ENCODE peak calls at places on chromosomes 16 and 17, in seven cellular contexts. G is uterus, X is dorsolateral prefrontal cortex, F is cardiac fibroblast, W is GM23338, N is adrenal gland, V is kidney epithelial cell. Z is an unnamed sample.

GRCh38 chr17:48543854-48544355 is 1.0 kb downstream of the HOXB2 start:
- DNase-seq in N (no peak), G (no peak), V (no peak), X (no peak), F (no peak), W (no peak), Z (no peak)

GRCh38 chr17:35286120-35286781 is 43.4 kb downstream of the SLFN5 start:
- DNase-seq in W (peak), F (peak), X (no peak), G (no peak), N (no peak), V (no peak), Z (no peak)

GRCh38 chr17:8004899-8005298 is 2.5 kb downstream of the GUCY2D start:
- DNase-seq in N (no peak), W (no peak), G (no peak), V (no peak), F (peak), X (no peak), Z (no peak)

GRCh38 chr16:86201746-86202145 is 302.8 kb downstream of the IRF8 start:
- DNase-seq in F (no peak), W (no peak), X (no peak), V (no peak), N (no peak), G (no peak), Z (no peak)

GRCh38 chr17:61007980-61008379 is 330.3 kb downstream of the BCAS3 start:
- DNase-seq in W (peak), F (peak), N (peak), G (no peak), V (no peak), X (no peak), Z (no peak)

GRCh38 chr17:73293480-73293911 is 18.3 kb downstream of the CDC42EP4 start:
- DNase-seq in N (peak), W (no peak), V (peak), F (peak), G (peak), X (no peak), Z (peak)

GRCh38 chr16:51164574-51164973 is 13.5 kb upstream of the SALL1 start:
- DNase-seq in X (no peak), F (no peak), N (no peak), W (no peak), G (no peak), V (no peak), Z (no peak)

GRCh38 chr17:59466943-59467801 is 98.2 kb upstream of the DHX40 start:
- DNase-seq in W (no peak), X (no peak), V (no peak), F (no peak), N (no peak), G (no peak), Z (no peak)

GRCh38 chr17:73343168-73343634 is 31.4 kb upstream of the CDC42EP4 start:
- DNase-seq in F (peak), G (peak), N (peak), X (peak), W (peak), V (no peak), Z (no peak)

GRCh38 chr16:471353-472198 is 46.1 kb downstream of the RAB11FIP3 start:
- DNase-seq in G (no peak), N (no peak), V (peak), X (peak), F (no peak), W (peak), Z (no peak)

GRCh38 chr16:48105976-48106375 is 49.8 kb downstream of the ABCC12 start:
- DNase-seq in F (no peak), X (no peak), V (no peak), W (no peak), G (no peak), N (no peak), Z (no peak)
- H3K4me3 ChIP-seq in F (no peak), X (no peak), V (no peak), W (no peak), G (no peak), N (no peak), Z (no peak)

GRCh38 chr17:82350182-82351030 is 8.6 kb upstream of the TEX19 start:
- DNase-seq in N (no peak), G (no peak), F (no peak), W (peak), X (no peak), V (no peak), Z (no peak)
- TF ChIP-seq CTCF in N (no peak), G (no peak), F (no peak), W (peak), X (no peak), V (no peak), Z (no peak)

GRCh38 chr17:47201168-47201567 is 8.0 kb upstream of the MYL4 start:
- DNase-seq in X (no peak), G (no peak), N (no peak), F (no peak), W (no peak), V (peak), Z (no peak)

GRCh38 chr17:47205419-47205963 is 3.7 kb upstream of the MYL4 start:
- DNase-seq in G (no peak), N (peak), V (peak), X (no peak), W (peak), F (peak), Z (no peak)

GRCh38 chr17:47203984-47204721 is 5.0 kb upstream of the MYL4 start:
- DNase-seq in G (no peak), X (no peak), V (no peak), W (no peak), N (no peak), F (peak), Z (no peak)

GRCh38 chr17:47207143-47208067 is 1.7 kb upstream of the MYL4 start:
- DNase-seq in V (no peak), G (no peak), X (no peak), W (no peak), F (no peak), N (no peak), Z (no peak)

DNA sequence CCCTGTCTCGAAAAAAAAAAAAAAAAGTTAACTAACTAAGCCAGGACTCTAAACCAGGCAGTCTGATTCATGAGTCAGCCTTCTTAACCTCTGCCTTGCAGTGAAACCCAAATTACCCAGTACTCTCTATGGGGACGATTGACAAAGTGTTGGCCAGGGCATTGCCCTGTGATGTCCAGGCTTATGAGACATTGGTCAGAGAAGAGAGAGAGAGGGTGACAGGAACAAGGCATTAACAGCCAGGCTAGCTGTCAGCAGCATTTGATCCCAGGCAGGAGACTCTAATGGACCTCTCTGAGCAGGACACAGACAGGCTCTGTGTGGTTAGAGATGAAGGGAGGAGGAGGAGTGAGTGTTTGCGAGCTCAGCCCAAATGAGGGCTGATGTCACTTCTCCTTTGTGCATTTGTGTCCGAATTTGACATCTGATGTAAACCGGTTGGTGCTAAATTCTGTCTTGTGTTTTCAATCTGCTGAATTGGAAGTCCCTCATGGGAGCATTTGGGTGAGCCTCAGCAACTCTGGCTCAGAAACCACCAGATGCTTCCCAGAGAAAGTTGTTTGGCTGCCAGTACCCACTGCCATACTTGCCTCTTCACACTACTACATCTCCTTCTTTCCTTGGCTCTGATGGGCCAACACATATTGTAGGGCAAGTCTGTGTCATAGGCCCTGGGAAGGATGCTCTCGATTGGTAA is 4.3 kb upstream of the MYL4 start:
- DNase-seq in G (no peak), X (no peak), V (no peak), N (peak), W (no peak), F (peak), Z (no peak)
- H3K4me3 ChIP-seq in G (no peak), X (no peak), V (no peak), N (no peak), W (no peak), F (no peak), Z (peak)

GRCh38 chr17:11628374-11628773 is 30.1 kb downstream of the DNAH9 start:
- DNase-seq in V (no peak), X (no peak), F (no peak), N (no peak), G (no peak), W (peak), Z (no peak)
- TF ChIP-seq CTCF in V (no peak), X (no peak), F (no peak), N (no peak), G (no peak), W (no peak), Z (no peak)

DNA sequence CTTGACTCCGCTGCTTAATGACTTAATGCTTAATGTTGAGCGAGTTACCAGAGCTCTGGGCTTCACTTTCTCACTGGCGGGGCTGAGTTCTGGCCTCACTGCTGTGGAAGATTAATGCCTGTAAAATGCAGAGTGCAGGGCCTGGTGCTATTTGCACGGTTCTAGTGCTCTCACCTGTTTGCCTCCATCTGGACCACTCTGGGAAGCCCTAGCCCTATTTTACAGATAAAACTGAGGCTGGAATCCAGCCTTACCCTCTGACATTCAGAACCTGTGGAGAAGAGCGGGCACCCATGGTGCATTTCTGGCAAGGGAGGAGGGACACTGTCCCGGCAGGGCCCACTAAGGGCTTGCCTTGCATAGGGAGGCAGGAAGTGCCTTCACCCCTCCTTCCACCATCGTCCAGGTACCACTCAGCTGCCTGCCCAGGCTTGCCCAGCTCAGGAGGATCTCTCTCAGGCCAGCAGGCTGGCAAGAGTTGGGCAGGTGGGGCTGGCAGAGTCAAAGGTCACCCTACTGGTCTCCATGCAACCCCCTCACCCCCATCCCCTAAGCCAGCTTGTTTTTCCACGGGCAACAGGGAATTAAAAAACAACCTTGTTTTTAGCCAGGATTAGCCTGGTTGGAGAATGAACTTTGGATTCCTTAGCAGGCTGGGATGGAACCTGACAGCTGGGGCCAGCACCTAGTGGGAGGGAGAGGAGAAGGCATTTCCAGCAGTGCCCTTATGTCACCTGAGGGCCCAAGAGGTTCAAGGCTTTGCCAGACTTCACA is 4.1 kb upstream of the UBALD1 start:
- DNase-seq in N (no peak), W (no peak), F (no peak), V (no peak), X (no peak), G (no peak), Z (no peak)
- H3K4me3 ChIP-seq in N (no peak), W (no peak), F (no peak), V (no peak), X (no peak), G (no peak), Z (no peak)